ENCODE peak calls at places on chromosomes 16 and 17, in six cellular contexts. Y is HepG2, D is PC-3, P is transverse colon, U is tibial nerve, F is Peyer's patch. Q is an unnamed sample. For H3K4me1, the result is how much of the 10 kb centered on the place peaks cover.

GRCh38 chr16:21075252-21075651 is 75.4 kb downstream of the DNAH3 start:
- DNase-seq in Y (no peak), D (no peak), P (no peak), U (no peak), F (no peak), Q (no peak)

GRCh38 chr16:19767497-19767896 is 49.4 kb downstream of the IQCK start:
- DNase-seq in Y (no peak), D (no peak), P (no peak), U (no peak), F (no peak), Q (no peak)

GRCh38 chr17:1515640-1516402 is 591 bp downstream of the INPP5K start:
- DNase-seq in Y (peak), D (peak), P (peak), U (no peak), F (peak), Q (no peak)

GRCh38 chr16:80341242-80341641 is 199.6 kb upstream of the DYNLRB2 start:
- DNase-seq in Y (peak), D (no peak), P (no peak), U (no peak), F (no peak), Q (no peak)

GRCh38 chr17:73165616-73166404 is 1.0 kb downstream of the SSTR2 start:
- DNase-seq in Y (no peak), D (no peak), P (no peak), U (no peak), F (no peak), Q (no peak)

GRCh38 chr16:87305505-87306391 is 11.4 kb downstream of the C16orf95 start:
- DNase-seq in Y (no peak), D (no peak), P (no peak), U (no peak), F (no peak), Q (no peak)

GRCh38 chr17:4583796-4584124 is 569 bp upstream of the SMTNL2 start:
- DNase-seq in Y (no peak), D (no peak), P (no peak), U (no peak), F (no peak), Q (no peak)

GRCh38 chr17:47315451-47316266 is 8.1 kb upstream of the EFCAB13 start:
- DNase-seq in Y (peak), D (peak), P (peak), U (no peak), F (peak), Q (no peak)

GRCh38 chr17:958712-959451 is 20.7 kb downstream of the NXN start:
- DNase-seq in Y (no peak), D (no peak), P (no peak), U (no peak), F (no peak), Q (no peak)

GRCh38 chr17:79812206-79812968 is 15.5 kb upstream of the CBX8 start:
- DNase-seq in Y (no peak), D (no peak), P (no peak), U (no peak), F (no peak), Q (no peak)

GRCh38 chr16:17177242-17177967 is 293.4 kb downstream of the XYLT1 start:
- DNase-seq in Y (no peak), D (no peak), P (no peak), U (no peak), F (no peak), Q (no peak)

GRCh38 chr17:45745843-45746494 is 38.2 kb upstream of the CRHR1 start:
- DNase-seq in Y (no peak), D (no peak), P (no peak), U (no peak), F (no peak), Q (no peak)

GRCh38 chr17:13074026-13074425 is 56.2 kb upstream of the ELAC2 start:
- DNase-seq in Y (no peak), D (peak), P (no peak), U (no peak), F (no peak), Q (no peak)

GRCh38 chr16:5504028-5504758 is 406.6 kb upstream of the EEF2KMT start:
- DNase-seq in Y (no peak), D (no peak), P (no peak), U (no peak), F (no peak), Q (no peak)

GRCh38 chr17:66956941-66957340 is 7.6 kb upstream of the CACNG4 start:
- DNase-seq in Y (no peak), D (no peak), P (no peak), U (no peak), F (no peak), Q (no peak)

GRCh38 chr16:13372421-13372820 is 471.0 kb downstream of the SHISA9 start:
- DNase-seq in Y (no peak), D (no peak), P (no peak), U (no peak), F (no peak), Q (no peak)

GRCh38 chr16:50533317-50533716 is 14.9 kb upstream of the NKD1 start:
- DNase-seq in Y (no peak), D (no peak), P (no peak), U (no peak), F (no peak), Q (no peak)

GRCh38 chr16:11145173-11145820 is 110.7 kb downstream of the SOCS1 start:
- DNase-seq in Y (no peak), D (no peak), P (no peak), U (no peak), F (no peak), Q (peak)

GRCh38 chr16:49799172-49799571 is 56.7 kb downstream of the ZNF423 start:
- DNase-seq in Y (no peak), D (no peak), P (no peak), U (no peak), F (no peak), Q (no peak)

GRCh38 chr16:14302399-14303181 is 231.5 kb downstream of the MRTFB start:
- DNase-seq in Y (no peak), D (no peak), P (peak), U (no peak), F (no peak), Q (peak)

GRCh38 chr17:53032861-53033271 is 789.9 kb upstream of the KIF2B start:
- DNase-seq in Y (peak), D (peak), P (peak), U (no peak), F (no peak), Q (no peak)

GRCh38 chr16:57389087-57389468 is 15.5 kb upstream of the CCL17 start:
- DNase-seq in Y (no peak), D (no peak), P (no peak), U (no peak), F (no peak), Q (no peak)

GRCh38 chr17:21113106-21113690 is 13.6 kb upstream of the DHRS7B start:
- DNase-seq in Y (no peak), D (no peak), P (no peak), U (no peak), F (no peak), Q (no peak)

DNA sequence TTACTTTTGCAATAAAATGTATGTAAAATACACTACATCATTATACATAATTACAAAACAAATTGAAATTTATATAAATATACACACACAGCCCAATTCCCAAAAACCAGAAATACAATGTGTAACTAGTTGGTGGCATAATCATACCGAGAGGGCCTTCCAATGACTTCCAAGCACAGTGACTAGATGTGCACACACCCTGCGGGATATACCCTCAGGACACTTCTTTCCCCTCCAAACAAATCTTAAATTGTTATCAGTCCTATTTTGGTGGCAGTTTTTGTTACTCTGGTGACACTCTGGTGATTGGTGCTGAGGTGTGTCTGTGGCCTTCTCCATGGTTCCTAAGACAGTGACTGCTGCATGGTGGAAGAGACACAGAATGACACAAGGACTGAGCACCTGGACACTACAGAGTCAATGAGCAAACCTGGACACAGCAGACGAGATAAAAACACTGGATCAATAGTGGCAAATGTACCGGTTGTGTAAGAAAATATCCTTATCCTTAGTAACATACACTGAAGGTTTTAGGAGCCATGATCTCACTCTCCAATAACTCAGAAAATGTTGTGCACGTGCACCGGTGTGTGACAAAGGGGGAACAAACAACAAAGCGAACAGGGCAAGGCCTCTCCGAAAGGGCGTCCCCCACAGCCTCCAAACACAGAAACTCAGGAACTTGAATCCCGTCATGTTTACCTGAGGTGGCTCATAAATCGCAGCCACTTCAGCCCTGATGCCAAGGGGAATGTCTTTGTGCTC is 32.9 kb downstream of the NPLOC4 start:
- DNase-seq in Y (no peak), D (no peak), P (no peak), U (no peak), F (no peak), Q (no peak)
- H3K4me3 ChIP-seq in Y (no peak), D (no peak), P (no peak), U (no peak), F (no peak), Q (no peak)

DNA sequence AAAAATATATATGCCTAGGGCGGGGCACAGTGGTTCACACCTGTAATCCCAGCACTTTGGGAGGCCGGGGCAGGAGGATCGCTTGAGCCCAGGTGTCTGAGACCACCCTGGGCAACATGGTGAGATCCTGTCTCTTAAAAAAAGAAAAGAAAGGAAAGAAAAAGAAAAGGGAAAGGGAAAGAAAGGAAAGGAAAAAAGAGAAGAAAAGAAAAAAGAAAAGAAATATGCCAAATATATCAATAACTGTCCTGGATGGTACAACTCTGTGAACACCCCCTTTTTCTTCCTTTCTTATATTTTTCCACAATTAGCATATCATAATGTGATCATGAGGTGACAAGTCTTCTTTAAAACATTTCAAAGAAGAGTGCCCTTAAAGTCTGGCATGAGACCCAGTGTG is 44.8 kb downstream of the CUEDC1 start:
- DNase-seq in Y (no peak), D (no peak), P (no peak), U (no peak), F (no peak), Q (no peak)
- H3K4me1 ChIP-seq in Y (half or more), D (under half), P (under half), U (under half), F (under half), Q (under half)

GRCh38 chr16:85002099-85002541 is 9.2 kb downstream of the ZDHHC7 start:
- DNase-seq in Y (peak), D (no peak), P (no peak), U (no peak), F (no peak), Q (no peak)

GRCh38 chr16:85003723-85004586 is 7.4 kb downstream of the ZDHHC7 start:
- DNase-seq in Y (no peak), D (no peak), P (no peak), U (no peak), F (no peak), Q (no peak)

GRCh38 chr16:85003076-85003475 is 8.3 kb downstream of the ZDHHC7 start:
- DNase-seq in Y (no peak), D (no peak), P (no peak), U (no peak), F (no peak), Q (peak)

GRCh38 chr16:85004587-85005205 is 6.6 kb downstream of the ZDHHC7 start:
- DNase-seq in Y (no peak), D (peak), P (no peak), U (no peak), F (no peak), Q (peak)

DNA sequence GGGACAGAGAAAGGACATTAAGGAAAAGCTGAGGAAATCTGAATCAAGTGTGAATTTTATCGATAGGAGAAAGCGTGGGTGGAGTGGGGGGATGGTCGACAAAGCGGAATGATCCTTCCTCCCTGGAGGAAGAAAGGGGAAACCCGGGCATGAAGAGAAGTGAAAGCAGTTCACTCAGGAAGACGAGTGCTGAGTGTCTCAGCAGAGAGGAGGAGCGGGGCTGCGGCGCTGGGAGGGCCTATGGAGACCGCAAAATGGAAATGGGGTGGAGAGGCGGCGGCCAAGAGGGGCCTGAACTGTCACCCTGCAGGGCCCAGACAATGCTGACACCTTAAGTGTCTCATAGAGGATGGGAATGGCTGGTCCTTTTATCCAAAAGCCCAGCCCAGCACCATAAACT is 8.7 kb downstream of the ZDHHC7 start:
- DNase-seq in Y (no peak), D (no peak), P (peak), U (no peak), F (no peak), Q (peak)
- H3K4me3 ChIP-seq in Y (peak), D (no peak), P (no peak), U (peak), F (peak), Q (no peak)

DNA sequence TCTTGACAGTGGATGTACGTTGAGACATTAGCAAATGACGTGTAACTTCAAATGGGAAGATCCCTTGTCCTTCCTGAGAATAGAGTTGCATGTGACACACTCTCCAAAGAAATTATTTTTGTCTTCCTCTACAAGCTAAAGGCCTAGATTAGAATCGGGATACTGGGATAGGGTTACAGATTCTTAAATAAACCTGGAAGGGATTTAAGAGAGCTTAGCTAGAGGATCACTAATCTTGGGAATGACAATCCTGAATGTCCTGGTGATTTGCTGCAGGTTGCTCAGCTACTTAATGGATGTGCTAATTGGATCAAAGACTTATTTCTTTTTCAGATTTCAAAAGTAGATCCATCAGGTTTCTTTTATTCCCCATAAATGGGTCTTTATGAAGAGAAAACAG is 101.9 kb downstream of the KCNJ2 start:
- DNase-seq in Y (no peak), D (no peak), P (no peak), U (no peak), F (no peak), Q (no peak)
- H3K4me1 ChIP-seq in Y (under half), D (under half), P (under half), U (under half), F (under half), Q (under half)

DNA sequence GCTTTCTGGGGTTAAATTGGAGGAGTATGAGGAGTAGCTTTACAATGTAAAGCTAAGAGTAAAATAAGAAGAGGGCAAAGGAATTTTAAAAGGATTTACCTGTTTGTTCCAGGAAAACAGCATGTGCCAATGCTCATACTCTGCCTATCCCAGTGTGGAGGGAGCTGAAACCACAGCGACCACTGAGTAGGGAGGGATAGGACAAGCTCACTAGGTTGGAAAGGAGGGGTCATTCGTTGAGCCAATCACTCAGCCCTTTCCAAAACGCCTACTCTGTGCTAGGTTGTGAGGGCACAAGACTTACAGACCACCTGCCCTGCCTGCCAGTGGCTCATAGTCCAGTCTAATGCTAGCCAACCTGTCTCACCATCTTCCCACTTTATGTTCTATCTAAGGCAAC is 1.1 kb upstream of the DNAJC7 start:
- DNase-seq in Y (peak), D (no peak), P (no peak), U (no peak), F (no peak), Q (no peak)
- H3K4me3 ChIP-seq in Y (peak), D (peak), P (no peak), U (peak), F (peak), Q (no peak)

DNA sequence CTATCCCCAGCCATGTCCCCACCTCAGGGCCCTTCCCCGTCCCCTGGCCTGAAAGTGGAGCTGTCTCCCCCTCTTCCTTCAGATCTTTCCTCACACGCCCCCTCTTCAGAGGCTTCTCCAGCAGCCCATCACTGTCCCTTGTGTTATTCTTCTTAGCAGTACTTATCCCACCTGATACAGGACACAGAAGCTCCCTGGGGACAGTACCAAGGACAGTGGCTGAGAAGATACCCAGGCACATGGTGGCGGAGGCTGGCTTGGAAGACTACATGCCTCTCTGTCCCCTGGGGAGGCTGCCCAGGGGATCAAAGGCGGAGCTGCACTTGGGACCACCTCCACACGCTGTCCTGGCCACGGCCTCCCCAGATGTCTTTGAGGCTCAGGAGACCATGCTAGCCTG is 23.9 kb downstream of the HSD11B2 start:
- DNase-seq in Y (no peak), D (no peak), P (no peak), U (no peak), F (no peak), Q (no peak)
- H3K4me1 ChIP-seq in Y (under half), D (under half), P (half or more), U (under half), F (under half), Q (under half)

GRCh38 chr17:7955414-7956042 is 23.5 kb downstream of the CNTROB start:
- DNase-seq in Y (no peak), D (no peak), P (no peak), U (no peak), F (no peak), Q (no peak)
- H3K4me3 ChIP-seq in Y (no peak), D (no peak), P (no peak), U (no peak), F (no peak), Q (no peak)

GRCh38 chr16:30470170-30470512 is 2.4 kb upstream of the ITGAL start:
- DNase-seq in Y (no peak), D (no peak), P (no peak), U (no peak), F (no peak), Q (no peak)

GRCh38 chr16:30474062-30474452 is 1.5 kb downstream of the ITGAL start:
- DNase-seq in Y (no peak), D (no peak), P (no peak), U (no peak), F (no peak), Q (no peak)

GRCh38 chr16:30473231-30474061 is 904 bp downstream of the ITGAL start:
- DNase-seq in Y (no peak), D (no peak), P (peak), U (no peak), F (peak), Q (no peak)

GRCh38 chr16:30472328-30472942 is at the start of gene ITGAL:
- DNase-seq in Y (no peak), D (no peak), P (peak), U (no peak), F (peak), Q (peak)

DNA sequence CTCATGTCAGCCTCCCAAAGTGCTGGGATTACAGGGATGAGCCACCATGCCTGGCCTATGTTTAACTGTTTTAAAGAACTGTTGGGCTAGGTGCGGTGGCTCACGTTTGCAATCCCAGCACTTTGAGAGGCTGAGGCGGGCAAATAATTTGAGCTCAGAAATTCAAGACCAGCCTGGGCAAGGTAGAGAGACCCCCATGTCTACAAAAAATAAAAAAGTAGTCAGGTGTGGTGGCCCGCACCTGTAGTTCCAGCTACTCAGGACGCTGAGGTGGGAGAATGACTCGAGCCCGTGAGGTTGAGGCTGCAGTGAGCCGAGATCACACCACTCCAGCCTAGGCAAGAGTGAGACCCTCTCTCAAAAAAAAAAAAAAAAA is 1.9 kb upstream of the ITGAL start:
- DNase-seq in Y (no peak), D (no peak), P (no peak), U (no peak), F (no peak), Q (no peak)
- H3K4me1 ChIP-seq in Y (under half), D (under half), P (under half), U (under half), F (under half), Q (under half)

GRCh38 chr17:48577946-48578615 is at the start of gene HOXB4:
- DNase-seq in Y (no peak), D (no peak), P (peak), U (peak), F (peak), Q (peak)

GRCh38 chr17:48577330-48577945 is 712 bp downstream of the HOXB4 start:
- DNase-seq in Y (no peak), D (peak), P (no peak), U (no peak), F (peak), Q (no peak)

GRCh38 chr17:48582750-48583069 is 4.6 kb upstream of the HOXB4 start:
- DNase-seq in Y (no peak), D (no peak), P (no peak), U (no peak), F (no peak), Q (no peak)

GRCh38 chr17:48578616-48579560 is 738 bp upstream of the HOXB4 start:
- DNase-seq in Y (no peak), D (no peak), P (no peak), U (no peak), F (peak), Q (no peak)

GRCh38 chr17:48579738-48580543 is 1.8 kb upstream of the HOXB4 start:
- DNase-seq in Y (no peak), D (no peak), P (no peak), U (no peak), F (no peak), Q (no peak)
- H3K4me3 ChIP-seq in Y (no peak), D (no peak), P (no peak), U (no peak), F (peak), Q (no peak)